ENCODE peak calls at places on chromosomes 1 and 21, in seven cellular contexts. Q, O, G, F, M, R and C are unnamed samples.

GRCh38 chr1:205338011-205338410 is 16.5 kb upstream of the NUAK2 start:
- DNase-seq in R (no peak), O (no peak), G (no peak), Q (no peak), F (no peak), M (no peak), C (no peak)

GRCh38 chr1:155174334-155175280 is 958 bp downstream of the TRIM46 start:
- DNase-seq in Q (peak), G (peak), F (no peak), M (no peak), O (peak), R (no peak), C (peak)

GRCh38 chr1:8031176-8031785 is 5.2 kb upstream of the ERRFI1 start:
- DNase-seq in Q (peak), R (no peak), F (no peak), G (peak), O (peak), M (peak), C (peak)

GRCh38 chr1:10046356-10047085 is 13.8 kb downstream of the UBE4B start:
- DNase-seq in O (peak), M (no peak), F (no peak), G (no peak), R (no peak), Q (no peak), C (no peak)

GRCh38 chr1:90045853-90046563 is 51.1 kb downstream of the ZNF326 start:
- DNase-seq in F (peak), M (peak), R (peak), G (peak), Q (peak), O (peak), C (peak)

GRCh38 chr21:35053356-35054096 is 4.4 kb upstream of the RUNX1 start:
- DNase-seq in Q (no peak), G (no peak), R (no peak), F (no peak), O (peak), M (no peak), C (no peak)

GRCh38 chr1:229629251-229629650 is 3.2 kb downstream of the URB2 start:
- DNase-seq in O (no peak), R (no peak), G (peak), M (no peak), Q (no peak), F (no peak), C (no peak)

GRCh38 chr1:160125761-160126160 is 10.2 kb downstream of the ATP1A2 start:
- DNase-seq in F (no peak), R (no peak), O (no peak), M (no peak), Q (no peak), G (peak), C (no peak)

GRCh38 chr1:51551848-51552296 is 32.8 kb upstream of the EPS15 start:
- DNase-seq in Q (no peak), F (no peak), R (no peak), M (no peak), O (no peak), G (no peak), C (no peak)

GRCh38 chr21:46093668-46094400 is 4.1 kb upstream of the COL6A2 start:
- DNase-seq in O (no peak), F (no peak), M (no peak), R (no peak), G (no peak), Q (no peak), C (no peak)

GRCh38 chr1:16162163-16162822 is 6.4 kb upstream of the EPHA2 start:
- DNase-seq in R (no peak), Q (peak), O (peak), M (peak), G (no peak), F (no peak), C (no peak)

GRCh38 chr1:212669102-212669501 is 30.5 kb downstream of the BATF3 start:
- DNase-seq in Q (peak), G (peak), F (peak), M (peak), R (peak), O (peak), C (peak)

GRCh38 chr1:119285482-119285881 is 83.1 kb upstream of the HAO2 start:
- DNase-seq in G (peak), M (no peak), O (peak), R (no peak), Q (no peak), F (no peak), C (no peak)

GRCh38 chr1:19080715-19081114 is 124.2 kb upstream of the IFFO2 start:
- DNase-seq in F (no peak), R (no peak), Q (no peak), G (peak), M (no peak), O (no peak), C (no peak)

GRCh38 chr1:170213598-170213997 is 67.8 kb downstream of the NTMT2 start:
- DNase-seq in G (no peak), Q (no peak), F (no peak), M (no peak), O (no peak), R (no peak), C (no peak)

GRCh38 chr1:170218261-170218660 is 72.5 kb downstream of the NTMT2 start:
- DNase-seq in G (peak), F (no peak), Q (no peak), O (no peak), M (no peak), R (no peak), C (no peak)

GRCh38 chr1:170210142-170210541 is 64.4 kb downstream of the NTMT2 start:
- DNase-seq in F (no peak), O (no peak), M (no peak), R (no peak), Q (no peak), G (no peak), C (no peak)

GRCh38 chr1:170214980-170215910 is 69.5 kb downstream of the NTMT2 start:
- DNase-seq in F (no peak), G (no peak), R (no peak), O (no peak), Q (no peak), M (no peak), C (no peak)

DNA sequence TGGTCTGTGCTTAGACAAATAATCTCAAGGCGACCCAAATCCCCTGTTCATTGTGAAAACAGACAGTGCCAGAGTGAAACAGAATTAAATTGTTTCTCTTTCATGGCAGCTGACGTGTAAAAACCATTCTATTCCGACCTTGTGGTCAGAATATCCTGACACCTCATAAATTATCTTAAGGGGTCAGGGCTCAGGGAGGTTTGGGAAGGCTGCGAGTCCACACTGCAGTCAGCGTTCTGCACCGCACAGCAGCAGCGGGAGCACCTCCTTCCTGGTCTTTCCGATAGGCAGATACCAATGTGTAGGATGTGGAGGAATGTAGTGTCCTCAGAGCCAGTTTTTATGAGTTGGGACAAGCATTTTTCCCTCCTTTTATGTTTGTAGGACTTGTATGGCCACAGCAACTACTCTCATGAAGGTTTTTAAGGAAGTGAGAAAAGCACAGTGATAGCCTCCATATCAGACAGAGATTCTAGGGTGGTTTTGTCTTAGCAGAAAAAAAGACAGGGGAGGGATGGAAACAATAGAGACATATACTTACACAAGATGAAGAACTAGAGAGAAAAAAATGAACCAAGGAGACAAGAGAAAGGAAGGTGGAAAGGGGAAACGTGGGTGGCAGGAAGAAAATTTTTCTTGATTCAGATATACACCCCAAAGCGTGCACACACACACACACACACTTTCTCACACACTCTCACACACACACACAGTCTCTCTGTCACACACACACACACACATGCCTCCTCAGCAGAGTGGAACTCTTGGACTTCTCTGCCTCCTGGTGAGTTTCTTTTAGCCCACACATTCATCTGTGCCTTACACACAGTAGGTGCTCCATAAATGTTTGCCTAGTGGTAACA is 68.6 kb downstream of the NTMT2 start:
- DNase-seq in O (no peak), G (peak), F (no peak), M (no peak), R (no peak), Q (no peak), C (no peak)
- H3K4me2 ChIP-seq in O (no peak), G (peak), F (no peak), M (no peak), R (no peak), Q (no peak), C (no peak)

GRCh38 chr1:174161813-174162212 is 2.5 kb downstream of the RABGAP1L start:
- DNase-seq in G (no peak), M (no peak), F (no peak), R (no peak), Q (no peak), O (no peak), C (no peak)
- H3K4me2 ChIP-seq in G (no peak), M (no peak), F (no peak), R (no peak), Q (no peak), O (no peak), C (peak)

DNA sequence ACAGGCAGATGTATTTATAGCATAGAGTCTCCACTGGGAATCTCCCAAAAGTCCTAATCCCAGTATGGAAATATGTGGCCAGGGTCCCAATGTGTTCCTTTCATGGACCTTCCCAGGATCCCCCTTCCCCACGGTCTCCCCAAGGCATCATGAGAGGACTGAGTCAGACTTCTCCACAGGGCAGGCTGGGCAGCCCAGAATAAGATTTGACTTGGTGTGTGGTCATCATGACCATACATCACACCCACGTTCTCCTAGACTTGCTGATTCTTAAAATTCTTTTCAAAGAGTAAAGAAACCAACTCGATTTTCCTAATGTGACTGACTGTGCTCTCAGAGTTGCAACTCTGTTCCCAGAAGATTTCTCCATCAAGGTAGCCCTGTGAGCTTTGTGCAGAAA is 93.9 kb upstream of the CD34 start:
- DNase-seq in Q (no peak), O (no peak), M (no peak), F (no peak), R (no peak), G (peak), C (no peak)
- H3K4me2 ChIP-seq in Q (no peak), O (no peak), M (no peak), F (no peak), R (no peak), G (no peak), C (no peak)

GRCh38 chr1:216888721-216889120 is 165.5 kb upstream of the ESRRG start:
- DNase-seq in Q (no peak), F (no peak), M (no peak), G (peak), O (no peak), R (no peak), C (no peak)
- H3K4me2 ChIP-seq in Q (no peak), F (no peak), M (no peak), G (no peak), O (no peak), R (no peak), C (no peak)

GRCh38 chr1:181094402-181094801 is 5.9 kb downstream of the IER5 start:
- DNase-seq in G (no peak), M (no peak), Q (peak), R (no peak), O (no peak), F (no peak), C (no peak)
- H3K4me2 ChIP-seq in G (peak), M (no peak), Q (peak), R (no peak), O (peak), F (peak), C (no peak)

DNA sequence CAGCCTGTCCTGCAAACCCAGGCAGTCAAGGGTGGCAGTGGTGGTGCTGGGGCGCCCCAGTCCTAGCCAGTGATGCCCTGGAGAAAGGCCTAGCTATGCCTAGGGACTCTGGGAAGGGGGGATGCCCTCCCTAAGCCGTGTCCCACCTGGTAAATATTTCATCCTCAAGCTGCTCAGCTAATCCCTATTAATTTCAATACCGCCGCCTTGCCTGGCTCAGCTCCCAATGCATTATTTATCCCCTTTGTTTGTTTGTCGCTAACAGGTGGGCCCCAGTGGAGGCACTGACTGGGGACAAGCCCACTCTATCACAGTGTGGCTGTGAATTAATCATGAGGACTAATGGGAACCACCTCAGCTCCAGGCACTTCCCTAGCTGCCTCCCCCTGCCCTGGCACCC is 22.5 kb downstream of the DMAP1 start:
- DNase-seq in O (no peak), R (no peak), Q (no peak), G (no peak), M (no peak), F (no peak), C (no peak)
- H3K4me2 ChIP-seq in O (no peak), R (no peak), Q (no peak), G (no peak), M (no peak), F (no peak), C (no peak)

DNA sequence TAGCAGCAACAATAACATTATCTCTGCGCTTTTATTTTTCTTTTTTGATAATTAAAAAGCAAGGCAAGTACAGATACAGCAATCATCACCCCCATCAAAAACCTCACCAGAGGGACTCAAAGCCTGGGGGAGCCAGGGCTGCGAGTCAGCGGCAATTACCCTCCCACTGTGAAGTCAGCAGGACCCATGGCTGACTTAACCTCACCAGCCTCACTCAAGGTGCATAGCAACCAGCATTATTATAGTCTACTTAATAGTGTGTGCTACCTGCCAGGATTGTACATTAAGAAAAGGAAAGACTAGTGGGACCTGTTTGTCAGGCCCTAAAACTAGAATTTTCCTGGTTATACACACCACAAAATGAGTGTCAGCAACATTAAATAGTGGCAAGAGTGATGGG is 28.9 kb upstream of the SERBP1 start:
- DNase-seq in M (no peak), Q (peak), F (no peak), O (peak), G (no peak), R (no peak), C (no peak)
- H3K4me2 ChIP-seq in M (no peak), Q (peak), F (no peak), O (peak), G (no peak), R (no peak), C (no peak)

DNA sequence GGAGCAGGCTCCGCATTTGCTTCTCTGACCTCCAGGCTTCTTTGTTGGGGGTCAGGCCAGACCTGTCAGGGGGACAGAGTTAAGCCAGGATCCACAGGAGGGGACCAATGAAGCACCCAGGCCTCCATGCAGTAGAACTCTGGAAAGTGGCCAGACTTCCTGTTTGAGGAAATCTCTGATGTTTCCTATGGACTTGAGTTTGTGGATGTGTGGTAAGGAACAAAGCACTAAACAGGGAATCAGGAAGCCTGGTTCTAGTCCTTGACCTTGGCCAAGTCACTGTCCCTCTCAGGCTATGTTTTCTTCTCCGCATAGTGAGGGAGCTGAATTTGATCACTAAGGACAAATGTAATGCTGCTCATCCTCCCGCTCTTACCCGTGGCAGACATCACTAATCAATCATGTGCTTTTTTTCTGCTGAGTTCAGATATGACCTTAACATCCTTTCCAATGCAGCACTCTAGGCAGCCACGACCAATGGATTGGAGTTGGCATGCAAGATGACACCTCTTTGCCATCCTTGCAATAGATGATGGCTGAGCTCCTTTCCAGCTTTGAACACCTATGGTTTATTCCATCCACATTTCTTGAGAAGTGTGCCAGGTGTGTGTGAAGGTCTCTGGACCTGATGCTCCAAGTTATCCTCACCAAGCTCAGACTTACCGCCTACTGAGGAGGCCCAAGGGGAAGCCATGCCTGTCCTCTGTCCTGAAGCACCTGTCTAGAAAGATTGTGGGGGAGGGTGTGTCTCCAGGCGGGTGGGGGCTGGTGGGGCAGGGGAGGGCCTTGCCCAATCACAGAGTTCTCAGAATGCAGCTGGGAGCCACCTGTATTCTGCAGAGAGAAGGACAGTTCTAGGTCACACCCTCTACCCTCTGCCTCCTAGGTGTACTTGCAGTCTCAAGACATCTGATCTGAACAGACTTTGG is 9.9 kb downstream of the SH2D2A start:
- DNase-seq in M (no peak), R (no peak), G (no peak), Q (no peak), O (no peak), F (no peak), C (no peak)
- H3K4me2 ChIP-seq in M (no peak), R (no peak), G (no peak), Q (no peak), O (no peak), F (no peak), C (no peak)

DNA sequence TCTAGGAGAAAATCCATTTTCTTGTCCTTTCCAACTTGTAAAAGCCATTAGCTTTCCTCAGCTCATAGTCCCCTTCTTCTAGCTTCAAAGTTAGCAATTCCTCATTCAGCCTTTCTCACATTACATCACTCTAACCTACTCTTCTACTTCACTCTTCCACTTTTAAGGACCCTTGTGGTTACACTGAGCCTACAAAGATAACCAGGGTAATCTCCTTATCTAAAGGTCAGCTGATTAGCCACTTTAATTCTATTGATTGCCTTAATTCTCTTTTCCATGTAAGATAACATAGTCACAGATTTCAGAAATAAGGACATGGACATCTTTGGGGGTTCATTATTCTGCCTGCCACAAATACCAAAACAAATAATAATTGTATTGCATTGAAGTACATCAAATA is 8.5 kb upstream of the SPATA6 start:
- DNase-seq in R (no peak), M (no peak), F (no peak), Q (no peak), O (no peak), G (no peak), C (no peak)
- H3K4me2 ChIP-seq in R (no peak), M (no peak), F (no peak), Q (no peak), O (peak), G (no peak), C (no peak)

DNA sequence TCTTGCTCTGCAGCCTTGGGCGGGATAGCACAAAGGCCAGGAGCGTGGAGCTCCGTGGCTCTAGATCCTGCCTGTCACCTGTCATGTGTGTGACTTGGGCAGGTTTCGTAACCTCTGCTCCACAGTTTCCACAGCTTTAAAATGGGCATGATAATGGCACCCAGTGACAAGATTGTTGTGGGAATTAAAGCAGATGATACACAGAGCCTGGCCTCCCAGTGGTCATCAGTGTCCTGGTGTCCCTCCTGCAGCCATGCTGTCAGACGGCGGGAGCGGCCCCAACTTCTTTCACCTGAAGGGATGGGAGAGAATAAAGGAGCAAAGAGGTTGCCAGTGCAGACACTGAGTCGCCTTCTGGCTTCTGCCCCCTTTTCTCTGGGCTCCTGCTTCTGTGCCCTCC is 61.5 kb downstream of the SLC37A1 start:
- DNase-seq in F (no peak), G (no peak), M (no peak), O (no peak), R (no peak), Q (no peak), C (no peak)
- H3K4me2 ChIP-seq in F (no peak), G (no peak), M (no peak), O (no peak), R (no peak), Q (no peak), C (no peak)